ENCODE peak calls at places on chromosomes 2 and 18, in six cellular contexts. R, V, L, Z, M and J are unnamed samples.

GRCh38 chr2:235378261-235378660 is 115.6 kb upstream of the AGAP1 start:
- DNase-seq in M (no peak), R (no peak), Z (peak; percentile 47), L (no peak), V (no peak), J (no peak)

GRCh38 chr18:58067611-58068010 is 23.6 kb downstream of the NEDD4L start:
- DNase-seq in M (no peak), Z (no peak), V (no peak), L (no peak), R (no peak), J (no peak)

GRCh38 chr2:181124499-181124898 is 144.1 kb downstream of the UBE2E3 start:
- DNase-seq in L (no peak), V (no peak), R (no peak), M (no peak), Z (peak; percentile 81), J (no peak)

GRCh38 chr2:227871375-227871788 is at the start of gene DAW1:
- DNase-seq in R (peak; percentile 24), V (no peak), M (no peak), L (no peak), Z (peak; percentile 76), J (no peak)

GRCh38 chr2:70947556-70948184 is 12.0 kb downstream of the ATP6V1B1 start:
- DNase-seq in L (no peak), R (no peak), V (no peak), M (peak; percentile 23), Z (peak; percentile 74), J (no peak)

GRCh38 chr18:9516437-9517064 is 41.2 kb downstream of the RALBP1 start:
- DNase-seq in L (peak; percentile 64), R (no peak), V (peak; percentile 48), M (peak; percentile 8), Z (peak; percentile 71), J (no peak)

GRCh38 chr18:5276947-5277346 is 18.6 kb downstream of the ZBTB14 start:
- DNase-seq in Z (no peak), M (no peak), V (no peak), R (no peak), L (no peak), J (no peak)

GRCh38 chr18:63553117-63553516 is 10.9 kb downstream of the SERPINB12 start:
- DNase-seq in R (no peak), V (peak; percentile 54), L (peak; percentile 25), M (peak; percentile 15), Z (peak; percentile 82), J (no peak)

GRCh38 chr2:230961091-230961491 is 34.8 kb upstream of the SPATA3 start:
- DNase-seq in V (no peak), M (no peak), L (no peak), R (no peak), Z (no peak), J (no peak)

GRCh38 chr2:226611196-226611943 is 188.2 kb downstream of the IRS1 start:
- DNase-seq in Z (no peak), L (no peak), V (no peak), R (no peak), M (no peak), J (no peak)

GRCh38 chr18:12359515-12359927 is 17.5 kb downstream of the AFG3L2 start:
- DNase-seq in R (no peak), M (no peak), L (no peak), V (no peak), Z (peak; percentile 74), J (no peak)

GRCh38 chr2:165627463-165627862 is 158.0 kb downstream of the CSRNP3 start:
- DNase-seq in L (no peak), V (peak; percentile 8), M (no peak), R (no peak), Z (peak; percentile 75), J (no peak)

GRCh38 chr2:45670646-45671045 is 19.2 kb downstream of the PRKCE start:
- DNase-seq in V (no peak), Z (no peak), R (no peak), L (no peak), M (no peak), J (no peak)

GRCh38 chr2:150526827-150527226 is 39.4 kb upstream of the RND3 start:
- DNase-seq in R (no peak), Z (peak; percentile 98), V (peak; percentile 87), L (no peak), M (peak; percentile 72), J (no peak)

GRCh38 chr2:129428086-129428660 is 551.3 kb upstream of the RAB6C start:
- DNase-seq in M (no peak), R (no peak), V (no peak), L (peak; percentile 6), Z (no peak), J (no peak)

GRCh38 chr2:111662771-111663470 is 221.1 kb downstream of the ANAPC1 start:
- DNase-seq in L (no peak), Z (peak; percentile 43), M (no peak), V (no peak), R (no peak), J (no peak)

GRCh38 chr2:149312039-149312438 is 18.3 kb upstream of the LYPD6 start:
- DNase-seq in L (no peak), M (no peak), V (no peak), R (no peak), Z (no peak), J (no peak)

GRCh38 chr2:149314687-149315086 is 15.7 kb upstream of the LYPD6 start:
- DNase-seq in R (no peak), M (no peak), L (no peak), V (no peak), Z (no peak), J (no peak)

GRCh38 chr2:149310349-149310748 is 20.0 kb upstream of the LYPD6 start:
- DNase-seq in L (no peak), M (no peak), Z (no peak), V (no peak), R (no peak), J (no peak)

GRCh38 chr2:149315461-149315860 is 14.9 kb upstream of the LYPD6 start:
- DNase-seq in V (no peak), L (no peak), R (no peak), Z (no peak), M (no peak), J (no peak)

DNA sequence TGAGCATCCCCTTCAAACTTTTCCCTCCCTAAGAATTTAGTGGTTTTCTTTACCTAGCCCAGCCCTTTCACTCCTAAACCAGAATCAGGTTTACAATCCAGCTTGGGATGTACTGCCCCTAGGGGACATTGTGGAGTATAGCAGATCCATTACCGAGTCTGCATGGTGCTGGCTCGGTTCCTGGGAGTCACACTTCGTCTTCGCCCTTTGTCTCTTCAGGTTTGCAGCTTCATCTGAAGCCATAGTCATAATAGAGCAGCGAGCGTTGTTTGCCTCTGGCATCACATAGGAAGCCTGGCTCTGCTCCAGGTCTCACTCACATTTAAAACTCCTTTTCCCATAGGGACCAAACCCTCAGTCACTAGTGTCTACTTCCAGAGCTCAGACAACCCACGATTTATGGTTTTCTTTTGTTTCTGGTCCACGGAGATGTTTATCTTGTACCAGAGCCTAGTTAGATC is 16.8 kb upstream of the LYPD6 start:
- DNase-seq in L (peak; percentile 60), V (peak; percentile 71), M (peak; percentile 40), Z (peak; percentile 3), R (no peak), J (no peak)
- TF ChIP-seq CTCF in L (peak; percentile 91), V (peak; percentile 61), M (peak; percentile 92), Z (peak; percentile 51), R (no peak), J (peak; percentile 60)

GRCh38 chr2:182868049-182868422 is 1.6 kb upstream of the FRZB start:
- DNase-seq in V (no peak), M (no peak), R (no peak), L (peak; percentile 60), Z (no peak), J (no peak)

GRCh38 chr2:182866095-182866460 is 359 bp downstream of the FRZB start:
- DNase-seq in R (no peak), L (no peak), V (no peak), Z (peak; percentile 5), M (no peak), J (no peak)

GRCh38 chr2:182867411-182868048 is 1.1 kb upstream of the FRZB start:
- DNase-seq in L (no peak), M (no peak), R (no peak), Z (no peak), V (no peak), J (no peak)

GRCh38 chr2:182868423-182868822 is 2.0 kb upstream of the FRZB start:
- DNase-seq in L (no peak), V (no peak), M (no peak), Z (no peak), R (no peak), J (no peak)

DNA sequence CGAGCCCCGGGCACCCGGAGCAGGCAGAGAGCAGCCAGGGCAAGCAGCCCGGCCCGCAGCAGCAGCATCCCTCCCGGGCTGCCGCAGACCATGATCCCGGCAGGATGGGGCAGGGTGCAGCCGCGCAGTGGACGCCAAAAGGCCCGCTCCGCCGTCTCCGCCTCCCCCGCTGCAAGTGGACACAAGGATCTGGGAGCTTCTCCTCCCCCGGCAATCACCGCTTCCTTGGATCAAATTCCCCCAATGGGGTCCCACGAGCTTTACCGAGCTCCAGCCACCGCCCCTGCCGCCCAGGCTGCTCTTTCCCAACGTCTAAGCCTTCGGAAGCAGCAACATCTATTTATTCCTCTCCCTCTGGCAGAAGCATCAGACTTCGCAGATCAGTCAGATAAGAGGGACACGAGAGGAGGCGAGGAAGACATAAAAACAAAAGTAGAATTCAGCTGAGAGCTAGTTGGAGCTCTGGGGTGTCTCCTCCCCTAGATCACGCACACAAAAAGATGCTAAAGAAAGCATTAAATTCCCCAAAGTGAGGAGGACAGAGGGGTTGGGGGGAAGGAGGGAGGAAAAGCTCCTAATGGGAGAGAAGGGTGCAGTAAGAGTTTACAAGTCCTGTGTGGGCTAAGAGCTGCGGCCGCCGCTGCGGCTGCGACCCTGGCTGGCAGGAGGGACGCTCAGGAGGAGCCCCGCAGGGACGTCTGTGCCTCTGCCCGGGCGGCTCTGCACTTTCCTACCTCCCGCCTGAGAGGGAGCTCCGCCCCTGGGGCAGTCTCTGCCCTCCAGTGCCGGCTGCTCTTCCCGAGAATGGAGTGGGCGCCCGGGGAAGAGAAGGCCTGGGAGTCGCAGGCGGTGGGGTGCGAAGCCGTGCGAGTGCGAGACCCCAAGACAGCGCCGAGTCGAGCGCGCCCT is at the start of gene FRZB:
- DNase-seq in V (peak; percentile 20), L (no peak), M (no peak), R (no peak), Z (peak; percentile 42), J (no peak)
- TF ChIP-seq CTCF in V (no peak), L (no peak), M (no peak), R (no peak), Z (no peak), J (no peak)

DNA sequence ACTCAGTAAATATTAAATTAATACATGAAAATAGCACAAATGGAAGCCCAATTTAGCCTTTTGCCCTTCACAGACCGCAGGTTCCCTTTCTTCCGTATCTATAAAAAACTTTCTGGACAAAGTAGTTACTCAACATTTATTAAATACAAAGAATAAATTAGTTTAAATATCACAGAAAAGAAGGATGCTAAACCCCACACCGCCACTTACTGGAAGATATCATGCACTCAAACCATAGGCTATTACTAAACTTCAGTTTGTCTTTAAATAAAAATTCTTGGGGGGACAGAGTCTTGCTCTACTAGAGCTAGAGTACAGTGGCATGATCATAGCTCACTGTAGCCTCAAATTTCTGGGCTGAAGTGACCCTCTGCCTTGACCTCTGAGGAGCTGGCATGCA is 120.7 kb upstream of the FHL2 start:
- DNase-seq in Z (peak; percentile 31), R (no peak), V (no peak), M (no peak), L (no peak), J (no peak)
- TF ChIP-seq CTCF in Z (no peak), R (no peak), V (no peak), M (no peak), L (no peak), J (no peak)

DNA sequence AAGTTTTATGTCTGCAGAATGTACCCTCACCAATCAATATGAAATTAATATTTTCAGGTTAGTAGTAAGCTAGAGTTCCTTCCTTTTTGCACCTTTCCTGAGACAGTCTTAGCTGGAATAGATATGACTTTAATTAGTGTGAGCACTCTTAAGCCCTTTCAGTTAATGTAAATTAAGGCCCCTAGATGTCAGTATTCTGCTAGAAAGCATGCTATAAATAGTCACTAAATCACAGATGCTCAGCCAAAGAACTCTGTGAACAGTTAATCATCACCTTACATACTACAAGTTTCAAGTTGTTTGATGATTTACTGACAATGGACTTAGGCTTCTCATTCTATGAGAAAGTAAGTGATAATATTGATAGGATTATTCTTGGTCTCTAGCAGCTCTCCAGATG is 413.7 kb downstream of the PTH2R start:
- DNase-seq in V (peak; percentile 5), M (peak; percentile 4), Z (no peak), L (peak; percentile 4), R (no peak), J (no peak)
- TF ChIP-seq CTCF in V (peak; percentile 25), M (peak; percentile 50), Z (no peak), L (peak; percentile 56), R (no peak), J (no peak)